ENCODE peak calls at places on chromosomes 16 and 17, in five cellular contexts. R is nephron progenitor cell, K is ascending aorta, O is fibroblast of lung, F is GM13976. Q is an unnamed sample.

GRCh38 chr16:56295059-56295673 is 103.9 kb downstream of the GNAO1 start:
- DNase-seq in R (no peak), F (no peak), O (no peak), K (no peak), Q (no peak)

GRCh38 chr17:27808629-27809028 is 8.3 kb upstream of the NOS2 start:
- DNase-seq in K (no peak), R (no peak), F (peak), O (no peak), Q (no peak)

GRCh38 chr17:47967607-47968252 is 3.2 kb upstream of the CDK5RAP3 start:
- DNase-seq in O (peak), K (no peak), R (no peak), F (no peak), Q (no peak)

GRCh38 chr17:35892091-35892637 is 12.0 kb upstream of the CCL5 start:
- DNase-seq in F (peak), O (no peak), K (no peak), R (no peak), Q (no peak)

GRCh38 chr17:77790143-77790829 is 168.2 kb upstream of the TNRC6C start:
- DNase-seq in F (no peak), K (no peak), O (no peak), R (no peak), Q (no peak)

GRCh38 chr17:82822281-82822680 is 17.5 kb downstream of the ZNF750 start:
- DNase-seq in R (no peak), F (no peak), K (no peak), O (no peak), Q (no peak)

GRCh38 chr16:66728117-66728787 is 23.2 kb downstream of the DYNC1LI2 start:
- DNase-seq in R (no peak), K (no peak), F (peak), O (peak), Q (no peak)

GRCh38 chr17:41687828-41688640 is 651 bp upstream of the EIF1 start:
- DNase-seq in R (no peak), K (no peak), O (no peak), F (no peak), Q (no peak)

GRCh38 chr17:32492648-32493289 is 6.0 kb downstream of the CDK5R1 start:
- DNase-seq in R (no peak), K (no peak), O (no peak), F (peak), Q (no peak)

GRCh38 chr17:51610834-51611233 is 350.5 kb downstream of the UTP18 start:
- DNase-seq in O (no peak), R (no peak), F (no peak), K (no peak), Q (no peak)

GRCh38 chr16:85812031-85812807 is 12.7 kb downstream of the COX4I1 start:
- DNase-seq in R (no peak), K (no peak), F (no peak), O (no peak), Q (no peak)

GRCh38 chr17:17420561-17421269 is 56.1 kb upstream of the MED9 start:
- DNase-seq in F (no peak), R (no peak), O (peak), K (no peak), Q (no peak)

GRCh38 chr16:74756203-74756602 is 18.4 kb downstream of the FA2H start:
- DNase-seq in F (no peak), K (no peak), O (no peak), R (no peak), Q (no peak)

GRCh38 chr16:15617901-15618300 is 25.1 kb downstream of the MARF1 start:
- DNase-seq in R (no peak), F (no peak), O (no peak), K (no peak), Q (no peak)

GRCh38 chr17:4087911-4088693 is 54.7 kb downstream of the ZZEF1 start:
- DNase-seq in R (no peak), O (no peak), K (no peak), F (no peak), Q (no peak)

GRCh38 chr16:87453326-87453725 is 39.5 kb downstream of the ZCCHC14 start:
- DNase-seq in F (no peak), O (no peak), R (no peak), K (no peak), Q (no peak)

GRCh38 chr17:16346721-16347271 is 6.5 kb downstream of the CENPV start:
- DNase-seq in F (no peak), O (no peak), R (no peak), K (no peak), Q (no peak)

GRCh38 chr17:72724375-72724774 is 368.1 kb downstream of the SLC39A11 start:
- DNase-seq in O (no peak), F (no peak), K (no peak), R (no peak), Q (no peak)
- TF ChIP-seq CTCF in O (no peak), F (no peak), K (no peak), R (no peak), Q (no peak)

DNA sequence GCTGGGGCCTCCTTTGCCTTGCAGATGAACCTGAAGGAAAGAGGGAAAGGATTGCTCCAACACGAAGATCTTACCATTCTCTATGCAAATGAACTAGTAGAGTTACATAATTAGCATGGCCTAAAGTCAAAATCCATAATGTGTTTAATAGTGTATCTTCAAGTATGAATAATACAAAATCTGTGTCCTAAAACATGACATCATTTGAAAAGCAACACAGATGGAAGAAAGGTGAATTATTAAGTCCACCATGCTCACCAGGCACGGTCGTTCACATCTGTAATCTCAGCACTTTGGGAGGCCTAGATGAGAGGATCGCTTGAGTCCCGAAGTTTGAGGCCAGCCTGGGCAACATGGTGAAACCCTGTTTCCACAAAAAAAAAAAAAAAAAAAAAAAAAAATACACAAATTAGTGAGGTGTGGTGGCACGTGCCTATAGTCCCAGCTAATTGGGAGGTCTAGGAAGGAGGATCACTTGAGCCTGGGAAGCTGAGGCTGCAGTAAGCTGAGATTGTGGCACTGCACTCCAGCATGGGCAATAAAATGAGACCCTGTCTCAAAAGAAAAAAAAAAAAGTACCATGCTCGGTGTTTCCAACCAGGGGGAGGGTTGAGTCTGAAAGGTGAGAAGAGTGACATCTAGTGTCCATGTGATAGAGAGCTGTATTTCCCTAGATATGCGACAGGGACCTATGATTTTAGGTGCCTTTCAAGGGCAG is 6.4 kb downstream of the VWA3A start:
- DNase-seq in R (peak), F (peak), K (no peak), O (peak), Q (no peak)
- TF ChIP-seq CTCF in R (peak), F (peak), K (peak), O (peak), Q (peak)

DNA sequence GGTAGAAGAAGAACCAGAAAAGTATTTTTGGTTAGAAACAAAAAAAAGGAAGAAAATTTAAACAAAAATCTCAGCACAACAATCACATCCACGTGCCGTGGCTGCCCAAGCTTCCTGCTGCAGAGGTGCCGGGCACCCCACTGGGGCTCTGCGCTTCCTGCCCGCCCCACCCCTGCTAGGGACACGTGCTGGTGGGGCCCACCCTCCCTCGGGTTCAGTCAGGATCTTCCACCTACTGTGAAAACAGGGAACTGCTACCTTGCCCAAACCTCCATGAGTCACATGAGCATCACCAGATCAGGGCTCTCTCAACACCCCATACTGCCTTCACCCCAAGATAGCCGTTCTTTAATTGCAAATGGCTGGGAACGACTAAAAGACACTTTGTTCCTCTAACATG is 24.4 kb upstream of the CYTH1 start:
- DNase-seq in R (no peak), F (no peak), K (no peak), O (no peak), Q (no peak)
- TF ChIP-seq CTCF in R (no peak), F (no peak), K (no peak), O (no peak), Q (no peak)

GRCh38 chr17:13756763-13757162 is 155.0 kb upstream of the HS3ST3A1 start:
- DNase-seq in F (no peak), R (no peak), O (no peak), K (no peak), Q (no peak)
- TF ChIP-seq CTCF in F (no peak), R (no peak), O (no peak), K (no peak), Q (no peak)

DNA sequence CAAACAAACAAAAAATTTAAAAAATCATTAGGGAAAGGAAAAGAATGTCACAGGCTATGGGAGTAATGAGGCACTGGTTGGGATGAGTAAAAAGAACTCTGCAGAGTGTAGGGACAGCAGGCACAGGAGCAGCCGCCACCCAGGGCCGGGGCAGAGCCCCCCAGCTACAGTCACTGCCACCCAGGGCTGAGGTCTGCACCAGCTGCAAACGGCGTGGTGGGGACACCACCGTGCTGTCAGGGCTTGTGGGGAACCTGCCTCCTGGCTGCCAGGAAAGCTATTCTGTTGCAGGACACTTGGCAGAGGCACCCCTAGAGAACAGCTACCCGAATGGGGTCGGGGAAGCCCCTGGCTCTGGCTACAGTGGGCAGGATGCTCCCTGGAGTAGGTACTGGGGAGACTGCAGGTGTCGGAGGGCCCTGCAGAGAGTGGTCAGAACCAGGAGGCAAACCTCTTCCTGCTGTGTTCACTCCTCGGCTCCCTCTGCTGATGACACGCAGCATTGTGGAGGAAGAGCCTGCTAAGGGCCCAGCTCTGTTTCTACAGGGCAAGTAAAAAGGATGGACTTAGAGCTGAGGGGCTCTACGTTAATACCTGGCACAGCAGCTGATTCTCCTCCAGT is 32.3 kb upstream of the CAPN15 start:
- DNase-seq in R (no peak), F (peak), K (no peak), O (peak), Q (peak)
- TF ChIP-seq CTCF in R (no peak), F (peak), K (no peak), O (peak), Q (peak)

GRCh38 chr16:11224894-11225676 is 30.9 kb downstream of the SOCS1 start:
- DNase-seq in O (no peak), F (peak), R (no peak), K (peak), Q (no peak)
- TF ChIP-seq CTCF in O (no peak), F (no peak), R (no peak), K (no peak), Q (no peak)

GRCh38 chr16:1096164-1097082 is at the start of gene C1QTNF8:
- DNase-seq in F (no peak), R (no peak), K (peak), O (no peak), Q (no peak)

GRCh38 chr16:1094601-1095449 is 1.2 kb downstream of the C1QTNF8 start:
- DNase-seq in R (no peak), F (no peak), K (no peak), O (no peak), Q (no peak)

GRCh38 chr16:1097156-1097555 is 1.1 kb upstream of the C1QTNF8 start:
- DNase-seq in K (no peak), O (no peak), R (no peak), F (no peak), Q (no peak)

GRCh38 chr16:1094124-1094479 is 1.9 kb downstream of the C1QTNF8 start:
- DNase-seq in K (no peak), R (no peak), O (no peak), F (no peak), Q (no peak)

DNA sequence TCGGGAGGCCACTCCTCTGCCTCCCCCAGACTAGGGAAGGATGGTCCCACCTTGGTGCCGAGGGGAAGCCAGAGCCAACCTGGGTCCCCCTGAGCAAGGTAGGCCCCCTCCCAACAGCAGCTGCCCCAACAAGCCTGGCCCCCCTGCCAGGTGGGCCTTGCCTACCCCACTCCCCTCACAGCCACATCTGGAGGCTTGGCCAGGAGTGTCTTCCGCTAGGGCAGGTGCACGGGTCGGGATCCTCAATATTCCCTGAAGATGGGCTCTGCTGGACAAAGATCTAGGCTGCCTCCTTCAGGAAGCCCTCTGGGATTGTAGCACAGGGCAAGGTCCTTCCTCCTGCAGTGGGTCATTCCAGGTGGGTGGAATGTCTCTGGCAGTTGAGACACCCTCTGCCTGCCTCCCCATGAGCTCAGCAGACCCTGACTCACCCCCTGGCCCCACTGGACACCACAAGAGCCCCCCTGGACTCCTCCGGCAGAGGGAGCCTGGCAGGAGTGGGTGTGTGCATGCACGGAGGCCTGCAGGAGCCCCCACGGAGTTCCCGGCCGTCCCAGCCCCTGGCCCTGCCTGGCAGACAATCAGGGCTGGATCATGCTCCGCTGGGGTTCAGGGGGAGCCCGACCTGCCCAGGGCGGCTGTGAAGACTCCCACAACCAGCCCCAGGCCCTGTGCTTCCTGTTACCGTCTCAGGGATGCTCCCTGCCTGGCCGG is 437 bp downstream of the C1QTNF8 start:
- DNase-seq in O (no peak), F (no peak), R (no peak), K (no peak), Q (no peak)
- TF ChIP-seq CTCF in O (no peak), F (no peak), R (no peak), K (no peak), Q (no peak)

Q was measured in D721Med.